ENCODE peak calls at places on chromosomes 5 and 9, in four cellular contexts. G is astrocyte, Y is fibroblast of the aortic adventitia, U is dorsolateral prefrontal cortex. Q is an unnamed sample.

GRCh38 chr9:131275332-131276106 is 791 bp downstream of the FAM78A start:
- DNase-seq in U (no peak), Y (no peak), G (no peak), Q (no peak)

GRCh38 chr9:106893088-106893487 is 30.1 kb downstream of the ZNF462 start:
- DNase-seq in Y (no peak), U (no peak), G (peak), Q (peak)

GRCh38 chr5:117455236-117456233 is 880.9 kb upstream of the SEMA6A start:
- DNase-seq in Y (no peak), U (no peak), G (no peak), Q (no peak)

GRCh38 chr9:120374817-120375216 is 205.2 kb downstream of the CDK5RAP2 start:
- DNase-seq in Y (no peak), G (no peak), U (no peak), Q (no peak)

GRCh38 chr5:172623313-172623980 is 17.6 kb upstream of the NEURL1B start:
- DNase-seq in G (no peak), U (no peak), Y (no peak), Q (no peak)

GRCh38 chr5:100595152-100595811 is 60.1 kb downstream of the FAM174A start:
- DNase-seq in Y (peak), G (peak), U (peak), Q (peak)

GRCh38 chr9:121820286-121821005 is 169.0 kb downstream of the DAB2IP start:
- DNase-seq in G (no peak), U (no peak), Y (no peak), Q (no peak)

GRCh38 chr9:96331236-96331947 is 29.4 kb upstream of the HSD17B3 start:
- DNase-seq in G (peak), U (no peak), Y (peak), Q (peak)

GRCh38 chr9:87395804-87396458 is 101.7 kb upstream of the DAPK1 start:
- DNase-seq in Y (peak), U (no peak), G (peak), Q (no peak)

GRCh38 chr9:90936380-90936779 is 134.8 kb downstream of the SYK start:
- DNase-seq in G (peak), U (no peak), Y (peak), Q (no peak)

GRCh38 chr5:156934450-156935211 is 28.4 kb downstream of the TIMD4 start:
- DNase-seq in Y (no peak), G (no peak), U (peak), Q (peak)

GRCh38 chr9:88775037-88775471 is 216.2 kb upstream of the S1PR3 start:
- DNase-seq in U (no peak), G (peak), Y (peak), Q (peak)

GRCh38 chr5:172939045-172939444 is 20.2 kb upstream of the RPL26L1 start:
- DNase-seq in Y (no peak), G (no peak), U (no peak), Q (peak)

GRCh38 chr5:179287071-179287470 is 58.2 kb downstream of the ADAMTS2 start:
- DNase-seq in Y (no peak), U (no peak), G (no peak), Q (no peak)

GRCh38 chr9:114518599-114519022 is 13.3 kb upstream of the WHRN start:
- DNase-seq in G (no peak), Y (no peak), U (no peak), Q (no peak)

GRCh38 chr9:127862075-127863011 is 7.9 kb upstream of the ENG start:
- DNase-seq in G (no peak), U (no peak), Y (no peak), Q (no peak)

GRCh38 chr5:134127376-134127861 is 12.9 kb downstream of the TCF7 start:
- DNase-seq in G (peak), U (no peak), Y (peak), Q (no peak)

GRCh38 chr9:26971721-26972120 is 15.5 kb downstream of the IFT74 start:
- DNase-seq in Y (no peak), G (no peak), U (no peak), Q (no peak)

GRCh38 chr9:110950041-110950645 is 88.1 kb downstream of the LPAR1 start:
- DNase-seq in U (no peak), G (peak), Y (no peak), Q (peak)

GRCh38 chr9:33225319-33226152 is 14.4 kb upstream of the SPINK4 start:
- DNase-seq in G (peak), Y (peak), U (peak), Q (peak)

GRCh38 chr5:38258319-38259061 is at the start of gene EGFLAM:
- DNase-seq in U (no peak), G (no peak), Y (no peak), Q (no peak)
- H3K4me3 ChIP-seq in U (peak), G (peak), Y (peak), Q (peak)

DNA sequence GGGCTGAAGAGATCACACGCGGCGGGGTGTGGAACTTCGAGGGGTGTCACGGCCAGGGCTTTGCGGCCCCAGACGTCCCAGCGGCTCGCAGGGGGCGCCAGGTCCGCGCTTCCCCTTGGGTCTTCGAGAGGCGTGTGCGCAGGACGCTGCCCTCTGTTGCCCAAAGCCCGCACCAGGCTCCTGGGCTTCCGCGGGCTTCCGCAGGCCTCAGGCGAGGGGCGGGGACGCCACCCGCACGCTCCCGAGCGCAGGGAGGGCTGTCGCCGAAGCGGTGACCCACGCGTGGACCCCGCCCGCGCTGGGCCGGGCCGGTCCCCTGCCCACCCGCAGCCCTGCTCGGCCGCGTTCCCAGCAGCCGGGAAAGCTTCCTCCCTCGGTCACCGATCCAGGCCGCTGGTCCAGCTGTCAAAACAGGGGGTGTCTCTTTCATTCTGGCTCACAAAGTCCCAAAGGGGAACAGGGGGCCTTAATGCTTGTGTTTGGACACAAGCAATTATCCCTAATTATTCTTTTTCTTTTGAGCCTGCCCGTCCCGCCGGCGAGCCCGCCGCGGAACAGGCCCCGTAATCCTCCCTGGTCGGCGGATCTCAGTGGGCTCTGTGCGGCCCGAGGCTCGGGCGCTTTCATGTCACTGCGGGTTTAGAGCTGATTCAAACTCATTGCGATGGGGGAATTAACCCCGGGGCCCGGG is 60.6 kb downstream of the TMEM174 start:
- DNase-seq in Y (no peak), G (no peak), U (no peak), Q (no peak)
- TF ChIP-seq CTCF in Y (peak), G (no peak), U (no peak), Q (no peak)

DNA sequence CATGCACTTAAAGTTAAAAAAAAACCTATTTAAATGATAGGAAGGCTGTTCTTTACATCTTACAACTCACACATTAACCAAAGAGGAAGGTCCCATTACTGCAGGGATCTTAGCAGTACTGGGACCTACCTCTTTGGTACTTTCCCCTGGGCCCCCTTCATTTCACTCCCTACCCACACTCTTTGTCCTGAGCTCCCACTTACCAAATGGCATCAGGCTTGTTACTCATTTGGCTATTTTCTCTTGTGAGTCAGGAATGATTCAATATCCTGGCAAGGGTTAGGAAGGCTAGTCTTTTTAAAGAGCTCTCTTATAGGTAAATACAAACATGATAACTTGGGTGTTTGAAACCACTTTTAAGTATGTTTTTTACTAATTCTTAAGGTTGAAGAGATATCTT is 117.4 kb upstream of the ELL2 start:
- DNase-seq in Y (peak), G (peak), U (no peak), Q (peak)
- H3K4me3 ChIP-seq in Y (no peak), G (no peak), U (no peak), Q (no peak)

GRCh38 chr5:149262315-149262714 is 9.3 kb upstream of the AFAP1L1 start:
- DNase-seq in G (no peak), U (no peak), Y (no peak), Q (no peak)

GRCh38 chr5:149264432-149265069 is 7.1 kb upstream of the AFAP1L1 start:
- DNase-seq in U (no peak), G (no peak), Y (no peak), Q (no peak)

GRCh38 chr5:149267241-149267973 is 4.3 kb upstream of the AFAP1L1 start:
- DNase-seq in G (peak), Y (no peak), U (peak), Q (no peak)

GRCh38 chr5:149268928-149269557 is 2.6 kb upstream of the AFAP1L1 start:
- DNase-seq in Y (peak), U (no peak), G (peak), Q (peak)

DNA sequence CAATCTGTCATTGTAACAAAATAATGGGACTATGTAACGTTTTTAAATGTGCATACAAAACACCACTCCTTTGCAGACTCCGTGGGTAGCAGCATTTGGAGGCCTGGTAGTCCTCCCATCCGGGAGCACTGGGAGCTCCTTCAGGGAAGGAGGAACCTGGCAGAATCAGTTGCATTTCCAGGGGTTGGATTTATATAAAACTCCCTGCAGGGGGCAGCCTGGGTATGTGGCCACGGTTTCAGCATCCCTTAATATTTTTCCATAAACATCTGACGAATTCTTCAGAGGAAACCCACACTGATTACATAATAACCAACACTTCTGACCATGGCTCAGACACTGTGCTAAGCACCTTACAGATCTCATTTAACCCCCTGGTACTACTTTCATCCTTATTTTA is 6.1 kb upstream of the AFAP1L1 start:
- DNase-seq in G (peak), Y (peak), U (no peak), Q (peak)
- TF ChIP-seq CTCF in G (peak), Y (peak), U (peak), Q (peak)

GRCh38 chr5:88677502-88677901 is 205.5 kb downstream of the MEF2C start:
- DNase-seq in U (no peak), Y (no peak), G (no peak), Q (no peak)
- H3K4me3 ChIP-seq in U (peak), Y (no peak), G (peak), Q (no peak)

Q was measured in AG10803.